ENCODE peak calls at places on chromosomes 5 and 9, in seven cellular contexts. B is IMR-90, Q is HCT116, A is MM.1S, H is astrocyte, N is mammary epithelial cell, U is neuronal stem cell. G is an unnamed sample.
A peak's percentile ranks its signal among the peaks of the same experiment; 100 is the strongest.

GRCh38 chr5:138655530-138656245 is 80.5 kb upstream of the HSPA9 start:
- DNase-seq in A (no peak), Q (no peak), B (no peak), N (no peak), U (no peak), H (no peak), G (no peak)

GRCh38 chr5:61587120-61587519 is 255.1 kb downstream of the ZSWIM6 start:
- DNase-seq in U (no peak), H (peak; percentile 90), A (no peak), N (no peak), B (no peak), Q (no peak), G (no peak)

GRCh38 chr5:138111937-138112336 is 27.3 kb downstream of the NME5 start:
- DNase-seq in A (no peak), B (peak; percentile 8), H (peak; percentile 71), Q (no peak), N (peak; percentile 37), U (no peak), G (no peak)

GRCh38 chr5:9920696-9921095 is 290.5 kb upstream of the TAS2R1 start:
- DNase-seq in Q (no peak), U (no peak), B (no peak), N (no peak), A (no peak), H (no peak), G (no peak)

GRCh38 chr9:99173570-99174504 is 47.9 kb downstream of the ALG2 start:
- DNase-seq in Q (no peak), H (no peak), U (no peak), B (no peak), A (no peak), N (peak; percentile 46), G (no peak)

GRCh38 chr9:93126825-93127368 is 7.2 kb downstream of the NINJ1 start:
- DNase-seq in U (no peak), Q (no peak), N (no peak), B (no peak), A (no peak), H (no peak), G (no peak)

GRCh38 chr9:91558879-91559278 is 135.2 kb upstream of the NFIL3 start:
- DNase-seq in Q (no peak), H (no peak), B (no peak), N (no peak), A (no peak), U (no peak), G (no peak)

GRCh38 chr5:172105811-172106210 is 82.2 kb downstream of the STK10 start:
- DNase-seq in B (no peak), H (no peak), N (no peak), U (no peak), A (no peak), Q (no peak), G (no peak)

GRCh38 chr5:141326088-141326854 is 4.0 kb upstream of the PCDHGA1 start:
- DNase-seq in H (peak; percentile 68), Q (no peak), N (peak; percentile 68), B (peak; percentile 82), U (no peak), A (no peak), G (no peak)

GRCh38 chr5:78399115-78399514 is 38.7 kb downstream of the SCAMP1 start:
- DNase-seq in Q (no peak), N (no peak), A (no peak), H (peak; percentile 59), B (peak; percentile 49), U (no peak), G (no peak)

GRCh38 chr5:154761062-154761740 is 6.0 kb downstream of the LARP1 start:
- DNase-seq in B (no peak), H (no peak), A (peak; percentile 50), Q (no peak), N (no peak), U (no peak), G (no peak)
- H3K9ac ChIP-seq in B (no peak overlapping the region), H (no peak overlapping the region), A (no peak overlapping the region), Q (no peak overlapping the region), N (no peak overlapping the region), U (no peak overlapping the region), G (no peak overlapping the region)

GRCh38 chr5:15073453-15073852 is 201.9 kb upstream of the ANKH start:
- DNase-seq in N (no peak), Q (no peak), A (no peak), B (no peak), H (no peak), U (no peak), G (no peak)

GRCh38 chr5:15064396-15064795 is 192.8 kb upstream of the ANKH start:
- DNase-seq in N (no peak), Q (no peak), H (no peak), A (no peak), U (no peak), B (no peak), G (no peak)

GRCh38 chr5:15074651-15075050 is 203.1 kb upstream of the ANKH start:
- DNase-seq in N (no peak), A (no peak), B (peak; percentile 1), H (no peak), Q (no peak), U (no peak), G (no peak)

DNA sequence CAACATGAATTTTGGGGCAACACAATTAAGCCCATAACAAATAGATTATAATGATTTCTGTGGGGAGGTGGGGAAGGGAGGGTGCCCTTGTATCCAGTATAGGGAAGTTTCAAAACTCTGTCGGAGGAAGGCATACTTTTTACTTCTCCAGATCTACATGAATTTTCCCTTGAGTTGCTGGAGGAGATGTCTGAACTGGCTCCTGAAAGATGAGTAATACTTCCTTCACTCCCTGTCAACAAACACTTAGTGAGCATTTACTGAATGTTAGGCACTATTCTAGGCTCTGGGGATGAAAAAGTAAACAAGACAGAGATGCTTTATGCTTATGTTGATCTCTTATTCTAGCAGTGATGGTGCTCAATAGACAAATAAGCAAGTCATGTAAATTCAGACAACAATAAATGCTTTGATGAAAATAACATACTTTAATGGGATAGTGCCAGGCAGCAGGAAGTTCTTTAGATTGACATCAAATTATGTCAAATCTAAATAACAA is 197.9 kb upstream of the ANKH start:
- DNase-seq in N (peak; percentile 11), Q (no peak), H (no peak), U (no peak), B (no peak), A (no peak), G (no peak)
- H3K4me3 ChIP-seq in N (no peak overlapping the region), Q (no peak overlapping the region), H (no peak overlapping the region), U (no peak overlapping the region), B (no peak overlapping the region), A (no peak overlapping the region), G (no peak overlapping the region)

GRCh38 chr5:177367323-177367848 is 9.7 kb downstream of the RGS14 start:
- DNase-seq in A (no peak), Q (no peak), N (no peak), H (no peak), B (no peak), U (no peak), G (no peak)
- H3K27ac ChIP-seq in A (no peak overlapping the region), Q (no peak overlapping the region), N (no peak overlapping the region), H (no peak overlapping the region), B (no peak overlapping the region), U (no peak overlapping the region), G (no peak overlapping the region)

GRCh38 chr9:15346837-15347236 is 39.8 kb upstream of the TTC39B start:
- DNase-seq in Q (no peak), N (no peak), A (no peak), H (no peak), U (no peak), B (no peak), G (no peak)
- H3K9ac ChIP-seq in Q (no peak overlapping the region), N (no peak overlapping the region), A (no peak overlapping the region), H (no peak overlapping the region), U (no peak overlapping the region), B (no peak overlapping the region), G (no peak overlapping the region)

DNA sequence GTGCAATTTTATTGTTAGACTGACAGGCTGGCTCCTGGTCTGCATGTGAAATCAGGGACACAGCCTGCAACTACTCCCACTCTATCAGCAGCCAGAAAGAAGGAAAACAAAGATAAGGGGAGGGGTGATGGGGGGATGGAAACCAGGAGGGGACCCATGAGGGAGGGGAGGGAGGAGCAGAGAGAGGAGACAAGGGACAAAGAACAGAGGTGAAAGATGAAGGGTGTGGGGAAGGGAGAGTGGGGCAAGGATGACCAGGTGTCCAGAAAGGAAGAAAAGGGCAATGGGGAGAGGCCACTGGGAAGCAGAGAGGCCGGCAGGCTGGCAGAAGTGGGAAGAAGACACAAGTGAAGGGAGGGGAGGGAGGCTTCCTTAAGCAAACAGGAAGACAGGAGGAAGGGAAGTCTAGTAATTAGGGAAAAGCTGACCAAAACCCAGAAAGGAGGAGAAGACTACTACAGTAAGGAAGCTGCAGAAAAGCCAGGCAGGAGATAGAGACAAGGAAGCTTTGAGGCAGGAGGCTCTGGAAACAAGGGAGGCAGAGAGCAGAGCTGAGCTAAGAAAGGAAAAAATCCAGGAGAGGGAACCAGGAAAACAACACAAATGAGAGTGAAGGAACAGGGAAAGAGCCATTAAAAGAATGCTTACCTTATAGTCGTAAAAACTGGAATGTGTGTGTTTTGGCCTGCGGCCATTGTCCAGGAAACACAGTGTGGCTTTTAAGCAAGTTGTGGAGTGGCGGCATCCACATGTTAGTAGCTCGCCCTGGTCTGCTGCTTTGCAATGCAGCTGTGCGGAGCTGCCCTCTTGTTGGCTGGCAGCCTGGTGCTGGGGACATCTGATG is 316.9 kb upstream of the CLINT1 start:
- DNase-seq in U (no peak), H (no peak), A (no peak), Q (no peak), B (no peak), N (no peak), G (no peak)
- H3K4me3 ChIP-seq in U (no peak overlapping the region), H (no peak overlapping the region), A (no peak overlapping the region), Q (no peak overlapping the region), B (no peak overlapping the region), N (no peak overlapping the region), G (no peak overlapping the region)

G was measured in SK-N-MC.